ENCODE peak calls at places on chromosome 18, in seven cellular contexts. D, W, T, J, Z, A and P are unnamed samples.

GRCh38 chr18:55405655-55406373 is 182.2 kb downstream of the TCF4 start:
- DNase-seq in D (peak), W (no peak), T (peak), J (no peak), Z (no peak), A (peak), P (peak)

GRCh38 chr18:23648930-23649622 is 13.6 kb downstream of the ANKRD29 start:
- DNase-seq in D (no peak), W (no peak), T (no peak), J (no peak), Z (no peak), A (no peak), P (no peak)

GRCh38 chr18:35716169-35716831 is 134.8 kb downstream of the GALNT1 start:
- DNase-seq in D (no peak), W (no peak), T (no peak), J (no peak), Z (no peak), A (no peak), P (no peak)

GRCh38 chr18:13461488-13461887 is 242.9 kb downstream of the LDLRAD4 start:
- DNase-seq in D (no peak), W (no peak), T (no peak), J (no peak), Z (no peak), A (peak), P (peak)

GRCh38 chr18:46073474-46074331 is 1.6 kb upstream of the PSTPIP2 start:
- DNase-seq in D (peak), W (no peak), T (peak), J (peak), Z (no peak), A (peak), P (peak)

GRCh38 chr18:63183263-63183662 is 136.3 kb downstream of the BCL2 start:
- DNase-seq in D (no peak), W (no peak), T (no peak), J (no peak), Z (no peak), A (no peak), P (no peak)

GRCh38 chr18:14937271-14937670 is 189.3 kb downstream of the ANKRD30B start:
- DNase-seq in D (no peak), W (no peak), T (no peak), J (no peak), Z (no peak), A (no peak), P (no peak)

GRCh38 chr18:22032392-22032961 is 136.9 kb upstream of the GATA6 start:
- DNase-seq in D (peak), W (no peak), T (peak), J (no peak), Z (no peak), A (peak), P (peak)

GRCh38 chr18:22613058-22613690 is 195.5 kb upstream of the CTAGE1 start:
- DNase-seq in D (no peak), W (no peak), T (no peak), J (no peak), Z (no peak), A (no peak), P (no peak)

GRCh38 chr18:48547456-48548403 is 8.9 kb downstream of the CTIF start:
- DNase-seq in D (peak), W (no peak), T (peak), J (no peak), Z (no peak), A (peak), P (peak)

GRCh38 chr18:7038330-7038846 is 79.2 kb downstream of the LAMA1 start:
- DNase-seq in D (peak), W (no peak), T (peak), J (no peak), Z (no peak), A (peak), P (peak)

GRCh38 chr18:23333827-23334226 is 119.3 kb upstream of the RIOK3 start:
- DNase-seq in D (no peak), W (no peak), T (no peak), J (no peak), Z (no peak), A (no peak), P (no peak)

GRCh38 chr18:66316708-66317107 is 287.2 kb downstream of the CDH19 start:
- DNase-seq in D (no peak), W (no peak), T (no peak), J (no peak), Z (no peak), A (no peak), P (no peak)

GRCh38 chr18:62245699-62246098 is 58.6 kb downstream of the RELCH start:
- DNase-seq in D (no peak), W (no peak), T (no peak), J (no peak), Z (no peak), A (no peak), P (no peak)

GRCh38 chr18:2139676-2140075 is 431.6 kb downstream of the METTL4 start:
- DNase-seq in D (peak), W (no peak), T (peak), J (no peak), Z (no peak), A (peak), P (no peak)

GRCh38 chr18:31424383-31424988 is 23.1 kb upstream of the DSG3 start:
- DNase-seq in D (peak), W (no peak), T (peak), J (no peak), Z (no peak), A (peak), P (peak)

GRCh38 chr18:2070636-2071035 is 500.7 kb downstream of the METTL4 start:
- DNase-seq in D (no peak), W (no peak), T (no peak), J (no peak), Z (no peak), A (no peak), P (no peak)

GRCh38 chr18:57660961-57661360 is 39.3 kb upstream of the NARS1 start:
- DNase-seq in D (peak), W (no peak), T (peak), J (no peak), Z (no peak), A (peak), P (no peak)

GRCh38 chr18:48032876-48033769 is 102.7 kb upstream of the SMAD2 start:
- DNase-seq in D (peak), W (no peak), T (no peak), J (no peak), Z (no peak), A (peak), P (peak)

GRCh38 chr18:9653390-9653789 is 39.0 kb upstream of the PPP4R1 start:
- DNase-seq in D (peak), W (no peak), T (no peak), J (no peak), Z (no peak), A (peak), P (no peak)

GRCh38 chr18:3660719-3661118 is 210.7 kb downstream of the TGIF1 start:
- DNase-seq in D (no peak), W (no peak), T (no peak), J (no peak), Z (no peak), A (no peak), P (no peak)

GRCh38 chr18:9137168-9138066 is 836 bp downstream of the ANKRD12 start:
- DNase-seq in D (peak), W (peak), T (peak), J (peak), Z (peak), A (peak), P (peak)

GRCh38 chr18:67354091-67354490 is 162.4 kb downstream of the DSEL start:
- DNase-seq in D (no peak), W (no peak), T (no peak), J (no peak), Z (no peak), A (no peak), P (no peak)

GRCh38 chr18:59087391-59087790 is 52.3 kb upstream of the SEC11C start:
- DNase-seq in D (no peak), W (no peak), T (no peak), J (no peak), Z (no peak), A (no peak), P (peak)

GRCh38 chr18:8501044-8501443 is 108.2 kb upstream of the RAB12 start:
- DNase-seq in D (no peak), W (no peak), T (no peak), J (no peak), Z (no peak), A (no peak), P (no peak)

GRCh38 chr18:35616664-35617423 is 35.3 kb downstream of the GALNT1 start:
- DNase-seq in D (peak), W (peak), T (peak), J (peak), Z (peak), A (peak), P (peak)

GRCh38 chr18:35835366-35835765 is 137.1 kb upstream of the RMP24 start:
- DNase-seq in D (no peak), W (no peak), T (no peak), J (no peak), Z (no peak), A (no peak), P (no peak)

GRCh38 chr18:36899289-36899688 is 70.4 kb downstream of the KIAA1328 start:
- DNase-seq in D (peak), W (no peak), T (no peak), J (peak), Z (no peak), A (peak), P (peak)

GRCh38 chr18:12774982-12775381 is 72.1 kb downstream of the PSMG2 start:
- DNase-seq in D (no peak), W (no peak), T (no peak), J (no peak), Z (no peak), A (no peak), P (no peak)

GRCh38 chr18:40935423-40935822 is 1019.6 kb upstream of the PIK3C3 start:
- DNase-seq in D (no peak), W (no peak), T (no peak), J (no peak), Z (no peak), A (peak), P (peak)

GRCh38 chr18:73647391-73647790 is 500.2 kb downstream of the FBXO15 start:
- DNase-seq in D (peak), W (no peak), T (no peak), J (no peak), Z (no peak), A (no peak), P (no peak)

GRCh38 chr18:60893331-60894114 is 439.7 kb upstream of the CDH20 start:
- DNase-seq in D (no peak), W (no peak), T (no peak), J (no peak), Z (no peak), A (no peak), P (no peak)

GRCh38 chr18:76099931-76100457 is 395.0 kb downstream of the ZNF516 start:
- DNase-seq in D (no peak), W (no peak), T (no peak), J (no peak), Z (no peak), A (no peak), P (no peak)

GRCh38 chr18:60809937-60810336 is 437.4 kb upstream of the MC4R start:
- DNase-seq in D (no peak), W (no peak), T (no peak), J (no peak), Z (no peak), A (no peak), P (no peak)

GRCh38 chr18:13425357-13426095 is 207.0 kb downstream of the LDLRAD4 start:
- DNase-seq in D (no peak), W (no peak), T (peak), J (peak), Z (no peak), A (no peak), P (no peak)

GRCh38 chr18:23618862-23619387 is 32.6 kb upstream of the NPC1 start:
- DNase-seq in D (no peak), W (no peak), T (no peak), J (no peak), Z (no peak), A (no peak), P (no peak)

GRCh38 chr18:45590060-45590537 is 25.2 kb upstream of the SLC14A2 start:
- DNase-seq in D (peak), W (no peak), T (no peak), J (no peak), Z (no peak), A (peak), P (no peak)

GRCh38 chr18:47794725-47795447 is 135.6 kb downstream of the SMAD2 start:
- DNase-seq in D (no peak), W (no peak), T (no peak), J (no peak), Z (no peak), A (no peak), P (no peak)